ENCODE peak calls at places on chromosomes 13 and 19, in ten cellular contexts. One of them, this sample, is unnamed.

GRCh38 chr19:18362934-18363542 is 22.6 kb downstream of the PGPEP1 start:
- DNase-seq in AG04450: no peak
- DNase-seq in ovary: no peak
- DNase-seq in upper lobe of left lung: no peak
- DNase-seq in lung: no peak
- DNase-seq in CD4-positive, alpha-beta memory T cell: no peak
- DNase-seq in pancreas: no peak
- DNase-seq in upper lobe of right lung: no peak
- DNase-seq in IMR-90: no peak
- DNase-seq in MG63: no peak
- DNase-seq in this sample: no peak

GRCh38 chr19:29014857-29015436 is 198.0 kb downstream of the UQCRFS1 start:
- DNase-seq in AG04450: no peak
- DNase-seq in ovary: no peak
- DNase-seq in upper lobe of left lung: peak; percentile 47
- DNase-seq in lung: no peak
- DNase-seq in CD4-positive, alpha-beta memory T cell: no peak
- DNase-seq in pancreas: no peak
- DNase-seq in upper lobe of right lung: no peak
- DNase-seq in IMR-90: no peak
- DNase-seq in MG63: no peak
- DNase-seq in this sample: no peak

GRCh38 chr13:51767100-51767499 is 36.9 kb downstream of the DHRS12 start:
- DNase-seq in AG04450: no peak
- DNase-seq in ovary: no peak
- DNase-seq in upper lobe of left lung: no peak
- DNase-seq in lung: no peak
- DNase-seq in CD4-positive, alpha-beta memory T cell: no peak
- DNase-seq in pancreas: no peak
- DNase-seq in upper lobe of right lung: no peak
- DNase-seq in IMR-90: no peak
- DNase-seq in MG63: no peak
- DNase-seq in this sample: no peak

GRCh38 chr19:2922987-2923386 is 21.8 kb downstream of the ZNF77 start:
- DNase-seq in AG04450: no peak
- DNase-seq in ovary: no peak
- DNase-seq in upper lobe of left lung: no peak
- DNase-seq in lung: no peak
- DNase-seq in CD4-positive, alpha-beta memory T cell: no peak
- DNase-seq in pancreas: peak; percentile 70
- DNase-seq in upper lobe of right lung: no peak
- DNase-seq in IMR-90: peak; percentile 9
- DNase-seq in MG63: no peak
- DNase-seq in this sample: no peak

GRCh38 chr13:112064222-112064621 is 2.7 kb upstream of the SOX1 start:
- DNase-seq in AG04450: no peak
- DNase-seq in ovary: no peak
- DNase-seq in upper lobe of left lung: no peak
- DNase-seq in lung: no peak
- DNase-seq in CD4-positive, alpha-beta memory T cell: no peak
- DNase-seq in pancreas: no peak
- DNase-seq in upper lobe of right lung: no peak
- DNase-seq in IMR-90: no peak
- DNase-seq in MG63: no peak
- DNase-seq in this sample: no peak

GRCh38 chr19:37221136-37221535 is 3.1 kb downstream of the ZNF383 start:
- DNase-seq in AG04450: no peak
- DNase-seq in ovary: no peak
- DNase-seq in upper lobe of left lung: no peak
- DNase-seq in lung: no peak
- DNase-seq in CD4-positive, alpha-beta memory T cell: no peak
- DNase-seq in pancreas: no peak
- DNase-seq in upper lobe of right lung: no peak
- DNase-seq in IMR-90: no peak
- DNase-seq in MG63: no peak
- DNase-seq in this sample: no peak

GRCh38 chr13:113939905-113940339 is 34.0 kb downstream of the C13orf46 start:
- DNase-seq in AG04450: no peak
- DNase-seq in ovary: no peak
- DNase-seq in upper lobe of left lung: peak; percentile 81
- DNase-seq in lung: no peak
- DNase-seq in CD4-positive, alpha-beta memory T cell: no peak
- DNase-seq in pancreas: no peak
- DNase-seq in upper lobe of right lung: no peak
- DNase-seq in IMR-90: no peak
- DNase-seq in MG63: no peak
- DNase-seq in this sample: peak; percentile 67

GRCh38 chr13:83825676-83826075 is 56.6 kb downstream of the SLITRK1 start:
- DNase-seq in AG04450: no peak
- DNase-seq in ovary: no peak
- DNase-seq in upper lobe of left lung: no peak
- DNase-seq in lung: no peak
- DNase-seq in CD4-positive, alpha-beta memory T cell: no peak
- DNase-seq in pancreas: no peak
- DNase-seq in upper lobe of right lung: no peak
- DNase-seq in IMR-90: no peak
- DNase-seq in MG63: no peak
- DNase-seq in this sample: no peak

GRCh38 chr19:17996826-17997316 is 11.1 kb upstream of the ARRDC2 start:
- DNase-seq in AG04450: peak; percentile 24
- DNase-seq in ovary: peak; percentile 88
- DNase-seq in upper lobe of left lung: peak; percentile 91
- DNase-seq in lung: peak; percentile 88
- DNase-seq in CD4-positive, alpha-beta memory T cell: peak; percentile 77
- DNase-seq in pancreas: peak; percentile 78
- DNase-seq in upper lobe of right lung: peak; percentile 91
- DNase-seq in IMR-90: peak; percentile 52
- DNase-seq in MG63: peak; percentile 77
- DNase-seq in this sample: peak; percentile 83

GRCh38 chr19:30830875-30831274 is 458.7 kb downstream of the ZNF536 start:
- DNase-seq in AG04450: no peak
- DNase-seq in ovary: no peak
- DNase-seq in upper lobe of left lung: no peak
- DNase-seq in lung: no peak
- DNase-seq in CD4-positive, alpha-beta memory T cell: no peak
- DNase-seq in pancreas: no peak
- DNase-seq in upper lobe of right lung: no peak
- DNase-seq in IMR-90: no peak
- DNase-seq in MG63: no peak
- DNase-seq in this sample: no peak

GRCh38 chr13:32829676-32830091 is 186.5 kb upstream of the KL start:
- DNase-seq in AG04450: no peak
- DNase-seq in ovary: no peak
- DNase-seq in upper lobe of left lung: no peak
- DNase-seq in lung: no peak
- DNase-seq in CD4-positive, alpha-beta memory T cell: no peak
- DNase-seq in pancreas: no peak
- DNase-seq in upper lobe of right lung: no peak
- DNase-seq in IMR-90: peak; percentile 77
- DNase-seq in MG63: peak; percentile 14
- DNase-seq in this sample: no peak

GRCh38 chr13:75550159-75550567 is 572 bp downstream of the UCHL3 start:
- DNase-seq in AG04450: peak; percentile 48
- DNase-seq in ovary: no peak
- DNase-seq in upper lobe of left lung: no peak
- DNase-seq in lung: peak; percentile 37
- DNase-seq in CD4-positive, alpha-beta memory T cell: no peak
- DNase-seq in pancreas: peak; percentile 18
- DNase-seq in upper lobe of right lung: no peak
- DNase-seq in IMR-90: peak; percentile 87
- DNase-seq in MG63: peak; percentile 59
- DNase-seq in this sample: no peak

GRCh38 chr13:91313103-91313502 is 34.4 kb upstream of the MIR17HG start:
- DNase-seq in AG04450: no peak
- DNase-seq in ovary: no peak
- DNase-seq in upper lobe of left lung: no peak
- DNase-seq in lung: no peak
- DNase-seq in CD4-positive, alpha-beta memory T cell: peak; percentile 26
- DNase-seq in pancreas: no peak
- DNase-seq in upper lobe of right lung: no peak
- DNase-seq in IMR-90: peak; percentile 1
- DNase-seq in MG63: no peak
- DNase-seq in this sample: no peak

GRCh38 chr19:47514151-47514868 is 553 bp downstream of the NAPA start:
- DNase-seq in AG04450: no peak
- DNase-seq in ovary: no peak
- DNase-seq in upper lobe of left lung: peak; percentile 56
- DNase-seq in lung: no peak
- DNase-seq in CD4-positive, alpha-beta memory T cell: no peak
- DNase-seq in pancreas: no peak
- DNase-seq in upper lobe of right lung: no peak
- DNase-seq in IMR-90: no peak
- DNase-seq in MG63: no peak
- DNase-seq in this sample: no peak

GRCh38 chr19:49591731-49592485 is 926 bp downstream of the PRR12 start:
- DNase-seq in AG04450: no peak
- DNase-seq in ovary: peak; percentile 68
- DNase-seq in upper lobe of left lung: peak; percentile 89
- DNase-seq in lung: peak; percentile 52
- DNase-seq in CD4-positive, alpha-beta memory T cell: peak; percentile 41
- DNase-seq in pancreas: peak; percentile 65
- DNase-seq in upper lobe of right lung: peak; percentile 79
- DNase-seq in IMR-90: peak; percentile 26
- DNase-seq in MG63: peak; percentile 66
- DNase-seq in this sample: peak; percentile 81

GRCh38 chr19:3129112-3129511 is 6.7 kb upstream of the GNA15 start:
- DNase-seq in AG04450: peak; percentile 18
- DNase-seq in ovary: no peak
- DNase-seq in upper lobe of left lung: no peak
- DNase-seq in lung: no peak
- DNase-seq in CD4-positive, alpha-beta memory T cell: peak; percentile 26
- DNase-seq in pancreas: no peak
- DNase-seq in upper lobe of right lung: no peak
- DNase-seq in IMR-90: peak; percentile 71
- DNase-seq in MG63: no peak
- DNase-seq in this sample: no peak

GRCh38 chr19:13588953-13589833 is 82.9 kb upstream of the CACNA1A start:
- DNase-seq in AG04450: peak; percentile 24
- DNase-seq in ovary: peak; percentile 62
- DNase-seq in upper lobe of left lung: peak; percentile 94
- DNase-seq in lung: peak; percentile 52
- DNase-seq in CD4-positive, alpha-beta memory T cell: peak; percentile 77
- DNase-seq in pancreas: peak; percentile 33
- DNase-seq in upper lobe of right lung: peak; percentile 86
- DNase-seq in IMR-90: peak; percentile 41
- DNase-seq in MG63: peak; percentile 83
- DNase-seq in this sample: peak; percentile 79

GRCh38 chr13:113001251-113002140 is 32.5 kb downstream of the MCF2L start:
- DNase-seq in AG04450: no peak
- DNase-seq in ovary: no peak
- DNase-seq in upper lobe of left lung: peak; percentile 84
- DNase-seq in lung: peak; percentile 75
- DNase-seq in CD4-positive, alpha-beta memory T cell: no peak
- DNase-seq in pancreas: peak; percentile 75
- DNase-seq in upper lobe of right lung: peak; percentile 81
- DNase-seq in IMR-90: peak; percentile 3
- DNase-seq in MG63: no peak
- DNase-seq in this sample: peak; percentile 60

GRCh38 chr19:55931936-55932386 is at the start of gene NLRP13:
- DNase-seq in AG04450: no peak
- DNase-seq in ovary: no peak
- DNase-seq in upper lobe of left lung: no peak
- DNase-seq in lung: no peak
- DNase-seq in CD4-positive, alpha-beta memory T cell: no peak
- DNase-seq in pancreas: no peak
- DNase-seq in upper lobe of right lung: no peak
- DNase-seq in IMR-90: no peak
- DNase-seq in MG63: no peak
- DNase-seq in this sample: no peak
- H3K9me3 ChIP-seq in AG04450: peaks cover 55% of the 10 kb centered on the region
- H3K9me3 ChIP-seq in ovary: no peaks in the 10 kb centered on the region
- H3K9me3 ChIP-seq in upper lobe of left lung: no peaks in the 10 kb centered on the region
- H3K9me3 ChIP-seq in lung: no peaks in the 10 kb centered on the region
- H3K9me3 ChIP-seq in CD4-positive, alpha-beta memory T cell: no peaks in the 10 kb centered on the region
- H3K9me3 ChIP-seq in pancreas: no peaks in the 10 kb centered on the region
- H3K9me3 ChIP-seq in upper lobe of right lung: no peaks in the 10 kb centered on the region
- H3K9me3 ChIP-seq in IMR-90: peaks cover 30% of the 10 kb centered on the region
- H3K9me3 ChIP-seq in MG63: no peaks in the 10 kb centered on the region
- H3K9me3 ChIP-seq in this sample: no peaks in the 10 kb centered on the region

DNA sequence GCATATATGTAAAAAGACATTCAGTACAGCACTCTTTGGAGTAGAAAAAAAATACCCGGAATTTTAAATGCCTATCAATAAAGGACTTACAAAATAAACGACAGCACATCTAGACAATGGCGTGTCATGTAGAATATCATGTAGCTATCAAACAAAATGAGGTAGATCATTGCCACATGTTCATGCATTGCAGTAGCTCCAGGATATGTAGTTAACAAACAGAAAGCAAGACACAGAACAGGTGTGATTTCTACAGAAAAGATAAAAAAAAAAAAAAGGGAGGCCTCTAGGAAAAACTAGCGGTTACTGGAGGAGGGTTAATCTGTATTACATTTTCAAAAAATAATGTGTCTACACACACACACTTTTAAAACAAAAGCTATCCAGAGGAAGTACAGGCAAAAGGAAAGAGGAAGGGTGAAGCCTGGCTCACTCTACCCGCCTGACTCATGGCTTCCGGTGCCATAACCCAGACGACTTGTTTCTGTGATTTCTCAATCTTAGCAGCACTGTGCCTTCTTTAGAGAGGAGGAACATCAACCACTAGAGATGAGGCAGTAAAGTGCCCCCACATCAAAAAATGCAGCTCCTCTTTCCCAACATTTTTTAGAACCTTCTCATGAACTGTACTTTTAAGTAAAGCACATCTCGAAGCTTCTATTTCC is 6.9 kb downstream of the KCTD12 start:
- DNase-seq in AG04450: no peak
- DNase-seq in ovary: peak; percentile 27
- DNase-seq in upper lobe of left lung: no peak
- DNase-seq in lung: peak; percentile 69
- DNase-seq in CD4-positive, alpha-beta memory T cell: peak; percentile 43
- DNase-seq in pancreas: peak; percentile 60
- DNase-seq in upper lobe of right lung: peak; percentile 77
- DNase-seq in IMR-90: peak; percentile 70
- DNase-seq in MG63: peak; percentile 85
- DNase-seq in this sample: peak; percentile 62
- H3K4me3 ChIP-seq in AG04450: no peak overlapping the region
- H3K4me3 ChIP-seq in ovary: no peak overlapping the region
- H3K4me3 ChIP-seq in upper lobe of left lung: no peak overlapping the region
- H3K4me3 ChIP-seq in lung: no peak overlapping the region
- H3K4me3 ChIP-seq in CD4-positive, alpha-beta memory T cell: peak overlapping the region; percentile 8
- H3K4me3 ChIP-seq in pancreas: no peak overlapping the region
- H3K4me3 ChIP-seq in upper lobe of right lung: no peak overlapping the region
- H3K4me3 ChIP-seq in IMR-90: no peak overlapping the region
- H3K4me3 ChIP-seq in MG63: peak overlapping the region; percentile 3
- H3K4me3 ChIP-seq in this sample: no peak overlapping the region

GRCh38 chr19:52138614-52139290 is 986 bp downstream of the ZNF616 start:
- DNase-seq in AG04450: no peak
- DNase-seq in ovary: no peak
- DNase-seq in upper lobe of left lung: peak; percentile 22
- DNase-seq in lung: no peak
- DNase-seq in CD4-positive, alpha-beta memory T cell: no peak
- DNase-seq in pancreas: no peak
- DNase-seq in upper lobe of right lung: no peak
- DNase-seq in IMR-90: peak; percentile 19
- DNase-seq in MG63: peak; percentile 25
- DNase-seq in this sample: peak; percentile 40
- H3K9me3 ChIP-seq in AG04450: peaks cover 42% of the 10 kb centered on the region
- H3K9me3 ChIP-seq in ovary: no peaks in the 10 kb centered on the region
- H3K9me3 ChIP-seq in upper lobe of left lung: no peaks in the 10 kb centered on the region
- H3K9me3 ChIP-seq in lung: no peaks in the 10 kb centered on the region
- H3K9me3 ChIP-seq in CD4-positive, alpha-beta memory T cell: peaks cover 7% of the 10 kb centered on the region
- H3K9me3 ChIP-seq in pancreas: no peaks in the 10 kb centered on the region
- H3K9me3 ChIP-seq in upper lobe of right lung: no peaks in the 10 kb centered on the region
- H3K9me3 ChIP-seq in IMR-90: peaks cover 23% of the 10 kb centered on the region
- H3K9me3 ChIP-seq in MG63: peaks cover 29% of the 10 kb centered on the region
- H3K9me3 ChIP-seq in this sample: peaks cover 20% of the 10 kb centered on the region

GRCh38 chr19:16889429-16889882 is 657 bp downstream of the F2RL3 start:
- DNase-seq in AG04450: no peak
- DNase-seq in ovary: no peak
- DNase-seq in upper lobe of left lung: no peak
- DNase-seq in lung: no peak
- DNase-seq in CD4-positive, alpha-beta memory T cell: no peak
- DNase-seq in pancreas: no peak
- DNase-seq in upper lobe of right lung: no peak
- DNase-seq in IMR-90: no peak
- DNase-seq in MG63: peak; percentile 85
- DNase-seq in this sample: no peak
- H3K4me3 ChIP-seq in AG04450: no peak overlapping the region
- H3K4me3 ChIP-seq in ovary: no peak overlapping the region
- H3K4me3 ChIP-seq in upper lobe of left lung: peak overlapping the region; percentile 39
- H3K4me3 ChIP-seq in lung: peak overlapping the region; percentile 49
- H3K4me3 ChIP-seq in CD4-positive, alpha-beta memory T cell: no peak overlapping the region
- H3K4me3 ChIP-seq in pancreas: no peak overlapping the region
- H3K4me3 ChIP-seq in upper lobe of right lung: peak overlapping the region; percentile 40
- H3K4me3 ChIP-seq in IMR-90: no peak overlapping the region
- H3K4me3 ChIP-seq in MG63: peak overlapping the region; percentile 14
- H3K4me3 ChIP-seq in this sample: no peak overlapping the region